ENCODE peak calls at places on chromosomes 2 and 18, in seven cellular contexts. S, T, U, G, J, M and O are unnamed samples.
A peak's percentile ranks its signal among the peaks of the same experiment; 100 is the strongest.

GRCh38 chr18:48781041-48781989 is 169.4 kb downstream of the SMAD7 start:
- DNase-seq in G (no peak), U (no peak), J (no peak), M (peak; percentile 68), T (peak; percentile 88), S (no peak), O (no peak)

GRCh38 chr2:108412995-108413726 is 35.4 kb downstream of the SULT1C4 start:
- DNase-seq in G (no peak), U (no peak), M (no peak), S (no peak), J (no peak), T (no peak), O (no peak)

GRCh38 chr2:186460465-186460864 is 25.6 kb upstream of the ZC3H15 start:
- DNase-seq in J (no peak), U (no peak), T (no peak), M (no peak), G (no peak), S (no peak), O (no peak)

GRCh38 chr18:62339106-62339988 is 14.2 kb downstream of the TNFRSF11A start:
- DNase-seq in M (no peak), T (no peak), G (no peak), J (no peak), U (no peak), S (no peak), O (no peak)

GRCh38 chr18:41753826-41754225 is 201.2 kb upstream of the PIK3C3 start:
- DNase-seq in G (no peak), J (no peak), T (no peak), S (no peak), M (no peak), U (no peak), O (no peak)

GRCh38 chr2:190882831-190883582 is 2.4 kb downstream of the GLS start:
- DNase-seq in U (no peak), T (no peak), G (no peak), S (no peak), J (no peak), M (no peak), O (no peak)

GRCh38 chr2:74915743-74916142 is 42.7 kb upstream of the POLE4 start:
- DNase-seq in M (no peak), T (no peak), U (no peak), G (no peak), J (no peak), S (no peak), O (no peak)

GRCh38 chr2:48200591-48201293 is 294.4 kb upstream of the FBXO11 start:
- DNase-seq in G (no peak), U (no peak), S (no peak), T (no peak), J (no peak), M (no peak), O (no peak)

GRCh38 chr2:169038338-169038757 is 7.2 kb upstream of the ABCB11 start:
- DNase-seq in J (no peak), G (no peak), U (no peak), S (no peak), T (no peak), M (no peak), O (no peak)

GRCh38 chr2:17608251-17608650 is 67.8 kb downstream of the VSNL1 start:
- DNase-seq in J (no peak), M (no peak), U (no peak), T (no peak), G (no peak), S (no peak), O (no peak)

GRCh38 chr2:120765911-120766757 is 30.5 kb downstream of the GLI2 start:
- DNase-seq in U (no peak), S (no peak), T (peak; percentile 95), J (no peak), M (peak; percentile 89), G (no peak), O (no peak)

GRCh38 chr2:1736997-1737480 is 7.3 kb downstream of the PXDN start:
- DNase-seq in G (no peak), M (peak; percentile 14), J (no peak), T (peak; percentile 86), U (no peak), S (no peak), O (no peak)